ENCODE peak calls at places on chromosomes 7 and 10, in nine cellular contexts. One of them, this sample, is unnamed.

GRCh38 chr7:90411510-90411909 is 8.2 kb downstream of the CLDN12 start:
- DNase-seq in memory B cell: no peak
- DNase-seq in colonic mucosa: no peak
- DNase-seq in GF-D8: no peak
- DNase-seq in GM13976: no peak
- DNase-seq in HT1080: peak
- DNase-seq in GM20000: no peak
- DNase-seq in astrocyte of the spinal cord: peak
- DNase-seq in anterior cingulate cortex: no peak
- DNase-seq in this sample: no peak

GRCh38 chr10:79905322-79906314 is 43.3 kb downstream of the SFTPD start:
- DNase-seq in memory B cell: no peak
- DNase-seq in colonic mucosa: no peak
- DNase-seq in GF-D8: no peak
- DNase-seq in GM13976: no peak
- DNase-seq in HT1080: peak
- DNase-seq in GM20000: no peak
- DNase-seq in astrocyte of the spinal cord: peak
- DNase-seq in anterior cingulate cortex: no peak
- DNase-seq in this sample: peak

GRCh38 chr10:34677132-34677531 is 138.0 kb downstream of the PARD3 start:
- DNase-seq in memory B cell: no peak
- DNase-seq in colonic mucosa: no peak
- DNase-seq in GF-D8: no peak
- DNase-seq in GM13976: no peak
- DNase-seq in HT1080: no peak
- DNase-seq in GM20000: no peak
- DNase-seq in astrocyte of the spinal cord: no peak
- DNase-seq in anterior cingulate cortex: no peak
- DNase-seq in this sample: no peak

GRCh38 chr7:44489955-44490350 is 505 bp downstream of the NUDCD3 start:
- DNase-seq in memory B cell: no peak
- DNase-seq in colonic mucosa: peak
- DNase-seq in GF-D8: peak
- DNase-seq in GM13976: no peak
- DNase-seq in HT1080: no peak
- DNase-seq in GM20000: no peak
- DNase-seq in astrocyte of the spinal cord: peak
- DNase-seq in anterior cingulate cortex: no peak
- DNase-seq in this sample: peak

GRCh38 chr7:141654551-141654950 is 47.4 kb downstream of the DENND11 start:
- DNase-seq in memory B cell: peak
- DNase-seq in colonic mucosa: peak
- DNase-seq in GF-D8: peak
- DNase-seq in GM13976: peak
- DNase-seq in HT1080: peak
- DNase-seq in GM20000: peak
- DNase-seq in astrocyte of the spinal cord: peak
- DNase-seq in anterior cingulate cortex: peak
- DNase-seq in this sample: peak

GRCh38 chr7:98137134-98137825 is 30.6 kb downstream of the LMTK2 start:
- DNase-seq in memory B cell: no peak
- DNase-seq in colonic mucosa: no peak
- DNase-seq in GF-D8: no peak
- DNase-seq in GM13976: no peak
- DNase-seq in HT1080: no peak
- DNase-seq in GM20000: no peak
- DNase-seq in astrocyte of the spinal cord: no peak
- DNase-seq in anterior cingulate cortex: no peak
- DNase-seq in this sample: no peak

GRCh38 chr7:91847881-91848599 is 32.5 kb downstream of the MTERF1 start:
- DNase-seq in memory B cell: no peak
- DNase-seq in colonic mucosa: no peak
- DNase-seq in GF-D8: no peak
- DNase-seq in GM13976: no peak
- DNase-seq in HT1080: no peak
- DNase-seq in GM20000: no peak
- DNase-seq in astrocyte of the spinal cord: no peak
- DNase-seq in anterior cingulate cortex: no peak
- DNase-seq in this sample: no peak

GRCh38 chr7:149789101-149789500 is 15.7 kb upstream of the ZNF467 start:
- DNase-seq in memory B cell: no peak
- DNase-seq in colonic mucosa: no peak
- DNase-seq in GF-D8: no peak
- DNase-seq in GM13976: no peak
- DNase-seq in HT1080: no peak
- DNase-seq in GM20000: no peak
- DNase-seq in astrocyte of the spinal cord: no peak
- DNase-seq in anterior cingulate cortex: no peak
- DNase-seq in this sample: no peak

GRCh38 chr7:45681596-45682357 is 107.6 kb downstream of the ADCY1 start:
- DNase-seq in memory B cell: no peak
- DNase-seq in colonic mucosa: peak
- DNase-seq in GF-D8: no peak
- DNase-seq in GM13976: no peak
- DNase-seq in HT1080: no peak
- DNase-seq in GM20000: no peak
- DNase-seq in astrocyte of the spinal cord: no peak
- DNase-seq in anterior cingulate cortex: no peak
- DNase-seq in this sample: no peak

GRCh38 chr10:3805227-3805790 is 20.3 kb upstream of the KLF6 start:
- DNase-seq in memory B cell: no peak
- DNase-seq in colonic mucosa: no peak
- DNase-seq in GF-D8: peak
- DNase-seq in GM13976: peak
- DNase-seq in HT1080: peak
- DNase-seq in GM20000: no peak
- DNase-seq in astrocyte of the spinal cord: peak
- DNase-seq in anterior cingulate cortex: no peak
- DNase-seq in this sample: peak

GRCh38 chr7:38025815-38026214 is 105.4 kb downstream of the EPDR1 start:
- DNase-seq in memory B cell: no peak
- DNase-seq in colonic mucosa: no peak
- DNase-seq in GF-D8: no peak
- DNase-seq in GM13976: no peak
- DNase-seq in HT1080: no peak
- DNase-seq in GM20000: no peak
- DNase-seq in astrocyte of the spinal cord: peak
- DNase-seq in anterior cingulate cortex: no peak
- DNase-seq in this sample: peak

GRCh38 chr7:101593556-101593955 is 35.5 kb downstream of the MYL10 start:
- DNase-seq in memory B cell: no peak
- DNase-seq in colonic mucosa: no peak
- DNase-seq in GF-D8: no peak
- DNase-seq in GM13976: peak
- DNase-seq in HT1080: no peak
- DNase-seq in GM20000: peak
- DNase-seq in astrocyte of the spinal cord: no peak
- DNase-seq in anterior cingulate cortex: no peak
- DNase-seq in this sample: no peak

GRCh38 chr7:102991540-102992214 is 78.9 kb downstream of the LRRC17 start:
- DNase-seq in memory B cell: no peak
- DNase-seq in colonic mucosa: peak
- DNase-seq in GF-D8: peak
- DNase-seq in GM13976: no peak
- DNase-seq in HT1080: peak
- DNase-seq in GM20000: no peak
- DNase-seq in astrocyte of the spinal cord: peak
- DNase-seq in anterior cingulate cortex: no peak
- DNase-seq in this sample: peak

GRCh38 chr7:55188590-55189446 is 170.0 kb downstream of the EGFR start:
- DNase-seq in memory B cell: no peak
- DNase-seq in colonic mucosa: peak
- DNase-seq in GF-D8: no peak
- DNase-seq in GM13976: no peak
- DNase-seq in HT1080: no peak
- DNase-seq in GM20000: no peak
- DNase-seq in astrocyte of the spinal cord: no peak
- DNase-seq in anterior cingulate cortex: no peak
- DNase-seq in this sample: no peak

GRCh38 chr10:132924046-132924952 is 18.1 kb downstream of the CFAP46 start:
- DNase-seq in memory B cell: no peak
- DNase-seq in colonic mucosa: no peak
- DNase-seq in GF-D8: no peak
- DNase-seq in GM13976: no peak
- DNase-seq in HT1080: no peak
- DNase-seq in GM20000: no peak
- DNase-seq in astrocyte of the spinal cord: no peak
- DNase-seq in anterior cingulate cortex: no peak
- DNase-seq in this sample: no peak

GRCh38 chr7:121187676-121188075 is 141.1 kb upstream of the WNT16 start:
- DNase-seq in memory B cell: no peak
- DNase-seq in colonic mucosa: no peak
- DNase-seq in GF-D8: peak
- DNase-seq in GM13976: no peak
- DNase-seq in HT1080: no peak
- DNase-seq in GM20000: no peak
- DNase-seq in astrocyte of the spinal cord: peak
- DNase-seq in anterior cingulate cortex: no peak
- DNase-seq in this sample: no peak

GRCh38 chr10:75464478-75465090 is 33.2 kb downstream of the LRMDA start:
- DNase-seq in memory B cell: no peak
- DNase-seq in colonic mucosa: no peak
- DNase-seq in GF-D8: no peak
- DNase-seq in GM13976: no peak
- DNase-seq in HT1080: no peak
- DNase-seq in GM20000: no peak
- DNase-seq in astrocyte of the spinal cord: no peak
- DNase-seq in anterior cingulate cortex: no peak
- DNase-seq in this sample: no peak

GRCh38 chr10:99920901-99921300 is 88.8 kb downstream of the DNMBP start:
- DNase-seq in memory B cell: no peak
- DNase-seq in colonic mucosa: no peak
- DNase-seq in GF-D8: no peak
- DNase-seq in GM13976: no peak
- DNase-seq in HT1080: peak
- DNase-seq in GM20000: no peak
- DNase-seq in astrocyte of the spinal cord: peak
- DNase-seq in anterior cingulate cortex: no peak
- DNase-seq in this sample: peak

GRCh38 chr7:99050971-99051370 is 92.9 kb downstream of the SMURF1 start:
- DNase-seq in memory B cell: no peak
- DNase-seq in colonic mucosa: no peak
- DNase-seq in GF-D8: no peak
- DNase-seq in GM13976: no peak
- DNase-seq in HT1080: no peak
- DNase-seq in GM20000: no peak
- DNase-seq in astrocyte of the spinal cord: peak
- DNase-seq in anterior cingulate cortex: no peak
- DNase-seq in this sample: no peak

GRCh38 chr10:28730031-28730778 is 52.9 kb downstream of the BAMBI start:
- DNase-seq in memory B cell: no peak
- DNase-seq in colonic mucosa: no peak
- DNase-seq in GF-D8: no peak
- DNase-seq in GM13976: no peak
- DNase-seq in HT1080: no peak
- DNase-seq in GM20000: no peak
- DNase-seq in astrocyte of the spinal cord: no peak
- DNase-seq in anterior cingulate cortex: no peak
- DNase-seq in this sample: peak

GRCh38 chr10:85936180-85936579 is 430.4 kb downstream of the GRID1 start:
- DNase-seq in memory B cell: no peak
- DNase-seq in colonic mucosa: no peak
- DNase-seq in GF-D8: no peak
- DNase-seq in GM13976: no peak
- DNase-seq in HT1080: no peak
- DNase-seq in GM20000: no peak
- DNase-seq in astrocyte of the spinal cord: no peak
- DNase-seq in anterior cingulate cortex: no peak
- DNase-seq in this sample: no peak

GRCh38 chr7:11216276-11216675 is 242.6 kb downstream of the PHF14 start:
- DNase-seq in memory B cell: no peak
- DNase-seq in colonic mucosa: no peak
- DNase-seq in GF-D8: no peak
- DNase-seq in GM13976: no peak
- DNase-seq in HT1080: no peak
- DNase-seq in GM20000: no peak
- DNase-seq in astrocyte of the spinal cord: no peak
- DNase-seq in anterior cingulate cortex: no peak
- DNase-seq in this sample: no peak

GRCh38 chr10:70915206-70915605 is 26.8 kb upstream of the PCBD1 start:
- DNase-seq in memory B cell: no peak
- DNase-seq in colonic mucosa: no peak
- DNase-seq in GF-D8: no peak
- DNase-seq in GM13976: no peak
- DNase-seq in HT1080: no peak
- DNase-seq in GM20000: no peak
- DNase-seq in astrocyte of the spinal cord: no peak
- DNase-seq in anterior cingulate cortex: no peak
- DNase-seq in this sample: no peak

GRCh38 chr7:152000191-152000590 is 25.3 kb upstream of the GALNT11 start:
- DNase-seq in memory B cell: no peak
- DNase-seq in colonic mucosa: no peak
- DNase-seq in GF-D8: no peak
- DNase-seq in GM13976: no peak
- DNase-seq in HT1080: peak
- DNase-seq in GM20000: no peak
- DNase-seq in astrocyte of the spinal cord: no peak
- DNase-seq in anterior cingulate cortex: no peak
- DNase-seq in this sample: no peak

GRCh38 chr7:73892003-73892975 is 31.3 kb downstream of the TMEM270 start:
- DNase-seq in memory B cell: no peak
- DNase-seq in colonic mucosa: no peak
- DNase-seq in GF-D8: no peak
- DNase-seq in GM13976: no peak
- DNase-seq in HT1080: peak
- DNase-seq in GM20000: no peak
- DNase-seq in astrocyte of the spinal cord: peak
- DNase-seq in anterior cingulate cortex: no peak
- DNase-seq in this sample: peak

GRCh38 chr10:74206727-74207126 is 55.7 kb downstream of the ADK start:
- DNase-seq in memory B cell: no peak
- DNase-seq in colonic mucosa: peak
- DNase-seq in GF-D8: no peak
- DNase-seq in GM13976: no peak
- DNase-seq in HT1080: no peak
- DNase-seq in GM20000: no peak
- DNase-seq in astrocyte of the spinal cord: no peak
- DNase-seq in anterior cingulate cortex: no peak
- DNase-seq in this sample: no peak

GRCh38 chr7:44867073-44867990 is 18.0 kb downstream of the PURB start:
- DNase-seq in memory B cell: no peak
- DNase-seq in colonic mucosa: no peak
- DNase-seq in GF-D8: no peak
- DNase-seq in GM13976: no peak
- DNase-seq in HT1080: peak
- DNase-seq in GM20000: no peak
- DNase-seq in astrocyte of the spinal cord: peak
- DNase-seq in anterior cingulate cortex: no peak
- DNase-seq in this sample: peak

GRCh38 chr7:28903779-28904538 is 54.2 kb downstream of the TRIL start:
- DNase-seq in memory B cell: no peak
- DNase-seq in colonic mucosa: no peak
- DNase-seq in GF-D8: no peak
- DNase-seq in GM13976: no peak
- DNase-seq in HT1080: no peak
- DNase-seq in GM20000: no peak
- DNase-seq in astrocyte of the spinal cord: no peak
- DNase-seq in anterior cingulate cortex: no peak
- DNase-seq in this sample: no peak

GRCh38 chr10:126598009-126598408 is 72.5 kb downstream of the C10orf90 start:
- DNase-seq in memory B cell: no peak
- DNase-seq in colonic mucosa: peak
- DNase-seq in GF-D8: no peak
- DNase-seq in GM13976: peak
- DNase-seq in HT1080: peak
- DNase-seq in GM20000: peak
- DNase-seq in astrocyte of the spinal cord: peak
- DNase-seq in anterior cingulate cortex: peak
- DNase-seq in this sample: peak

GRCh38 chr7:113283861-113284260 is 165.5 kb upstream of the SMIM30 start:
- DNase-seq in memory B cell: no peak
- DNase-seq in colonic mucosa: no peak
- DNase-seq in GF-D8: no peak
- DNase-seq in GM13976: no peak
- DNase-seq in HT1080: peak
- DNase-seq in GM20000: no peak
- DNase-seq in astrocyte of the spinal cord: peak
- DNase-seq in anterior cingulate cortex: no peak
- DNase-seq in this sample: peak

GRCh38 chr7:29109815-29110385 is 36.4 kb downstream of the CPVL start:
- DNase-seq in memory B cell: no peak
- DNase-seq in colonic mucosa: no peak
- DNase-seq in GF-D8: no peak
- DNase-seq in GM13976: no peak
- DNase-seq in HT1080: no peak
- DNase-seq in GM20000: no peak
- DNase-seq in astrocyte of the spinal cord: no peak
- DNase-seq in anterior cingulate cortex: no peak
- DNase-seq in this sample: no peak